ENCODE peak calls at places on chromosomes 12 and 14, in five cellular contexts. P is RPMI7951; X is stimulated activated CD4-positive, alpha-beta T cell treated with anti-CD3 and anti-CD28 coated beads, Interleukin-4, amount 100 ng/mL, for 24 hours; I is pons; J is CD4-positive, CD25-positive, alpha-beta regulatory T cell. Q is an unnamed sample.

GRCh38 chr12:79439179-79439825 is 251.5 kb downstream of the PAWR start:
- DNase-seq in P (no peak), X (no peak), I (no peak), J (no peak), Q (no peak)

GRCh38 chr14:21317433-21317832 is 37.5 kb downstream of the RPGRIP1 start:
- DNase-seq in P (no peak), X (no peak), I (no peak), J (no peak), Q (no peak)

GRCh38 chr12:93704122-93704521 is 26.9 kb downstream of the CRADD start:
- DNase-seq in P (no peak), X (no peak), I (no peak), J (no peak), Q (no peak)

GRCh38 chr14:76690502-76691105 is 70.7 kb upstream of the VASH1 start:
- DNase-seq in P (no peak), X (no peak), I (no peak), J (no peak), Q (no peak)

GRCh38 chr14:35331605-35332516 is 39.7 kb downstream of the PSMA6 start:
- DNase-seq in P (peak), X (no peak), I (no peak), J (no peak), Q (peak)

GRCh38 chr14:101223147-101223546 is 319.6 kb upstream of the RTL1 start:
- DNase-seq in P (no peak), X (no peak), I (peak), J (no peak), Q (no peak)

GRCh38 chr12:6960291-6961277 is 9.4 kb downstream of the PTPN6 start:
- DNase-seq in P (peak), X (no peak), I (no peak), J (peak), Q (no peak)

GRCh38 chr12:92108651-92109050 is 37.0 kb downstream of the BTG1 start:
- DNase-seq in P (no peak), X (no peak), I (no peak), J (no peak), Q (no peak)

GRCh38 chr12:5236022-5236421 is 192.3 kb downstream of the KCNA5 start:
- DNase-seq in P (no peak), X (no peak), I (no peak), J (no peak), Q (no peak)

GRCh38 chr12:3752741-3753486 is at the start of gene CRACR2A:
- DNase-seq in P (peak), X (peak), I (no peak), J (peak), Q (peak)

GRCh38 chr14:96598332-96598928 is 96.2 kb downstream of the PAPOLA start:
- DNase-seq in P (no peak), X (no peak), I (no peak), J (no peak), Q (no peak)

GRCh38 chr14:65131176-65131765 is 29.0 kb upstream of the MAX start:
- DNase-seq in P (peak), X (no peak), I (no peak), J (no peak), Q (peak)

GRCh38 chr14:100781952-100782351 is 44.0 kb upstream of the MEG3 start:
- DNase-seq in P (no peak), X (no peak), I (no peak), J (no peak), Q (no peak)

GRCh38 chr12:50017047-50017446 is 8.2 kb downstream of the RACGAP1 start:
- DNase-seq in P (peak), X (no peak), I (peak), J (no peak), Q (no peak)

GRCh38 chr12:12221560-12221959 is 45.3 kb downstream of the LRP6 start:
- DNase-seq in P (no peak), X (no peak), I (no peak), J (no peak), Q (no peak)

Q was measured in RWPE1.